ENCODE peak calls at places on chromosome 19, in four cellular contexts. H is A172, O is mesothelial cell of epicardium, D is ELR. Y is an unnamed sample.

GRCh38 chr19:41928221-41928683 is at the start of gene ERFL:
- DNase-seq in H (peak; percentile 61), O (no peak), D (no peak), Y (no peak)

GRCh38 chr19:18310966-18311365 is 11.9 kb downstream of the LSM4 start:
- DNase-seq in H (no peak), O (no peak), D (no peak), Y (no peak)

GRCh38 chr19:54136086-54136863 is 1.3 kb upstream of the CNOT3 start:
- DNase-seq in H (no peak), O (no peak), D (peak; percentile 46), Y (no peak)

GRCh38 chr19:33456076-33456844 is 65.3 kb downstream of the PEPD start:
- DNase-seq in H (no peak), O (no peak), D (no peak), Y (no peak)

GRCh38 chr19:2139385-2140192 is 11.8 kb downstream of the AP3D1 start:
- DNase-seq in H (no peak), O (no peak), D (no peak), Y (no peak)

GRCh38 chr19:50921391-50922315 is 10.5 kb upstream of the KLK4 start:
- DNase-seq in H (peak; percentile 44), O (no peak), D (peak; percentile 17), Y (peak; percentile 57)

GRCh38 chr19:41265376-41266153 is 1.4 kb downstream of the HNRNPUL1 start:
- DNase-seq in H (peak; percentile 26), O (no peak), D (peak; percentile 45), Y (peak; percentile 40)

GRCh38 chr19:50909240-50910070 is 1.7 kb downstream of the KLK4 start:
- DNase-seq in H (no peak), O (peak; percentile 44), D (peak; percentile 47), Y (peak; percentile 61)

GRCh38 chr19:3671680-3672574 is 28.3 kb downstream of the PIP5K1C start:
- DNase-seq in H (no peak), O (no peak), D (peak; percentile 66), Y (no peak)

GRCh38 chr19:45153339-45154063 is 7.3 kb downstream of the NKPD1 start:
- DNase-seq in H (no peak), O (peak; percentile 66), D (peak; percentile 44), Y (no peak)

GRCh38 chr19:47540748-47541147 is 25.9 kb upstream of the NAPA start:
- DNase-seq in H (no peak), O (no peak), D (peak; percentile 51), Y (peak; percentile 41)

GRCh38 chr19:46616631-46617322 is 8.1 kb downstream of the PTGIR start:
- DNase-seq in H (peak; percentile 49), O (no peak), D (peak; percentile 72), Y (peak; percentile 76)

Y was measured in RPMI7951.